ENCODE peak calls at places on chromosomes 6 and 20, in six cellular contexts. J is activated naive CD8-positive, alpha-beta T cell treated with anti-CD3 and anti-CD28 coated beads, Interleukin-2, amount 50 U/mL, for 24 hours; V is CD4-positive, alpha-beta memory T cell; Z is choroid plexus epithelial cell; T is heart right ventricle; A is CD4-positive, alpha-beta T cell. K is an unnamed sample.
A peak's percentile ranks its signal among the peaks of the same experiment; 100 is the strongest.

GRCh38 chr6:111551521-111552231 is 54.0 kb downstream of the TRAF3IP2 start:
- DNase-seq in T (no peak), J (no peak), V (no peak), A (no peak), Z (peak; percentile 22), K (peak; percentile 9)

GRCh38 chr6:126926926-126927325 is 191.5 kb upstream of the RSPO3 start:
- DNase-seq in T (no peak), Z (no peak), J (no peak), V (no peak), A (no peak), K (no peak)

GRCh38 chr6:100464910-100465700 is at the start of gene SIM1:
- DNase-seq in J (no peak), A (no peak), T (no peak), V (no peak), Z (peak; percentile 65), K (no peak)

GRCh38 chr6:124339610-124340339 is 536.1 kb downstream of the NKAIN2 start:
- DNase-seq in Z (no peak), A (no peak), J (no peak), V (no peak), T (no peak), K (no peak)

GRCh38 chr6:30691208-30691872 is 556 bp upstream of the NRM start:
- DNase-seq in V (no peak), Z (no peak), J (no peak), A (no peak), T (no peak), K (peak; percentile 46)

GRCh38 chr6:118325220-118325860 is 222.8 kb upstream of the PLN start:
- DNase-seq in T (no peak), V (no peak), Z (no peak), J (no peak), A (no peak), K (no peak)

GRCh38 chr6:32154514-32155161 is 697 bp downstream of the PPT2 start:
- DNase-seq in T (peak; percentile 66), V (peak; percentile 70), Z (peak; percentile 77), A (peak; percentile 44), J (peak; percentile 61), K (peak; percentile 41)

GRCh38 chr6:32387946-32388345 is 16.2 kb upstream of the TSBP1 start:
- DNase-seq in V (no peak), A (no peak), J (no peak), Z (no peak), T (no peak), K (no peak)

GRCh38 chr20:40945754-40946451 is 82.7 kb upstream of the TOP1 start:
- DNase-seq in T (peak; percentile 61), V (no peak), J (no peak), Z (peak; percentile 88), A (no peak), K (peak; percentile 69)

GRCh38 chr6:43149260-43149659 is 21.8 kb upstream of the SRF start:
- DNase-seq in A (no peak), J (no peak), T (no peak), V (no peak), Z (peak; percentile 31), K (no peak)

GRCh38 chr6:167127785-167128531 is 5.1 kb downstream of the CCR6 start:
- DNase-seq in A (no peak), T (no peak), V (no peak), Z (no peak), J (no peak), K (no peak)

GRCh38 chr20:33667245-33668086 is 723 bp downstream of the ACTL10 start:
- DNase-seq in J (peak; percentile 61), Z (peak; percentile 82), A (no peak), V (peak; percentile 83), T (peak; percentile 42), K (no peak)

GRCh38 chr6:133837801-133838349 is 51.0 kb upstream of the TCF21 start:
- DNase-seq in Z (peak; percentile 60), A (peak; percentile 30), T (no peak), J (peak; percentile 67), V (peak; percentile 55), K (no peak)

GRCh38 chr6:42417641-42418112 is 34.0 kb downstream of the TRERF1 start:
- DNase-seq in T (no peak), Z (no peak), A (peak; percentile 23), J (peak; percentile 52), V (peak; percentile 64), K (no peak)

GRCh38 chr6:111644893-111645430 is 39.3 kb upstream of the TRAF3IP2 start:
- DNase-seq in A (no peak), V (no peak), Z (no peak), J (no peak), T (no peak), K (no peak)

GRCh38 chr20:52056203-52057062 is 135.1 kb downstream of the ZFP64 start:
- DNase-seq in A (no peak), Z (peak; percentile 71), T (no peak), J (no peak), V (no peak), K (no peak)